ENCODE peak calls at places on chromosome 15, in six cellular contexts. Y, I, B, U, L and F are unnamed samples.

GRCh38 chr15:42716125-42716524 is 20.8 kb downstream of the CDAN1 start:
- DNase-seq in I (no peak), B (no peak), L (no peak), U (no peak), Y (no peak), F (no peak)

GRCh38 chr15:22265056-22265945 is 185.0 kb downstream of the OR4M2 start:
- DNase-seq in U (no peak), I (no peak), B (no peak), Y (no peak), L (no peak), F (no peak)

GRCh38 chr15:68441045-68441743 is 9.2 kb upstream of the ITGA11 start:
- DNase-seq in I (no peak), L (no peak), Y (no peak), B (no peak), U (no peak), F (no peak)

GRCh38 chr15:70095387-70096214 is 2.1 kb downstream of the TLE3 start:
- DNase-seq in B (peak), I (no peak), L (no peak), U (peak), Y (peak), F (peak)

GRCh38 chr15:78681306-78682012 is 40.4 kb upstream of the CHRNB4 start:
- DNase-seq in I (no peak), L (no peak), U (no peak), Y (no peak), B (no peak), F (no peak)

GRCh38 chr15:51620647-51621046 is 1.9 kb downstream of the DMXL2 start:
- DNase-seq in L (no peak), Y (no peak), I (no peak), B (no peak), U (no peak), F (no peak)

GRCh38 chr15:29934251-29934650 is 112.0 kb upstream of the TJP1 start:
- DNase-seq in L (no peak), B (no peak), I (no peak), Y (no peak), U (no peak), F (no peak)

GRCh38 chr15:81516461-81516860 is 142.4 kb upstream of the TMC3 start:
- DNase-seq in L (no peak), Y (no peak), U (no peak), I (no peak), B (no peak), F (no peak)

GRCh38 chr15:61133361-61133760 is 95.7 kb downstream of the RORA start:
- DNase-seq in L (no peak), I (no peak), B (no peak), Y (no peak), U (no peak), F (no peak)

GRCh38 chr15:82663186-82663600 is 16.0 kb upstream of the CPEB1 start:
- DNase-seq in I (no peak), U (peak), Y (peak), B (peak), L (peak), F (peak)

GRCh38 chr15:81887913-81888312 is 157.9 kb downstream of the MEX3B start:
- DNase-seq in L (no peak), Y (no peak), B (no peak), I (no peak), U (no peak), F (no peak)

GRCh38 chr15:89400121-89400996 is 65.7 kb upstream of the POLG start:
- DNase-seq in L (no peak), U (peak), Y (peak), I (no peak), B (no peak), F (no peak)

GRCh38 chr15:39959411-39959810 is 25.5 kb downstream of the EIF2AK4 start:
- DNase-seq in L (no peak), I (no peak), B (no peak), U (no peak), Y (no peak), F (no peak)

GRCh38 chr15:77654975-77655374 is 22.3 kb upstream of the LINGO1 start:
- DNase-seq in U (peak), B (peak), Y (peak), L (peak), I (no peak), F (peak)

GRCh38 chr15:40367038-40367672 is 9.1 kb downstream of the DISP2 start:
- DNase-seq in U (no peak), I (no peak), Y (no peak), B (no peak), L (no peak), F (no peak)

DNA sequence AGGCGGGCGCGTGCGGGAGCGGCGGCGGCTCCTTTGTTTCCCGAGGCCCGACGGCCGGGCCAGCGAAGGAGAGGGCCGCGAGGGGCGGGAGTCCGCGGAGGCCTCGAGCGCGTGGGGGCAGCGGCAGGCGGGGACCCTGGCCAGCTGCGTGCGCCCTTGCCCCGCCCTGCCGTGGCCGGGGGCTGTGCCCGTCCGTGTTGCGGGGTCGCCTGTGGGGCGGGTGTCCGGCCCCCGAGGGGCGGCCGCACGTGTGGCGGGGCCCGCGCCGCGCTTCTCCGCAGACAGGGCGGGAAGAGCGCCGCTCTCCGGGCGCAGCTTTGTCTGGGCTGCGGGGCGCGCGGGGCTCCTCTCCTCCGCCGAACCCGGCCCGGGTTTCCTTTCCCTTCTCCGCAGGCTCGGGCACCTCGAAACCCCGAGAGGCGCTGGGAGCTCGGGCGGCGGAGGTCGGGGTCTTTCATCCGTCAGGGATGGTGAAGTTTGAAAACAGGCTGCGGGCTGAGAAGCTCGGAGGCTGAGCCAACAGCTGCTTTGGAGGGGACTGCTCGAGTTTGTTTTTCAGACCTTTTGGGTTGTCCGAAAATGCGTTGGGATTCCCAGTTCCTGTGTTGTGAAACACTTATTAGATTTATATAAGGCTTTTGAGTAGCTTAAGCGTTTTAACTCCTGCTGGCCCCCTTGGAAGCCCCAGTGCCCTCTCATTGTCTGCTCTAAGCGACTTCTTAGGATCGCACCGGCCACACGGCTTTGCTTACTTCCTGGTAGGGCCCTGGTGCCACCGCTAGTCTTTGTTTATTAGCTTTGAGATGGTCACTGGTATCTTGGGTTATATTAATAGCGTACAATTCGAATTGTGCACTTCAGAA is 817 bp downstream of the USP3 start:
- DNase-seq in U (peak), I (no peak), L (peak), Y (peak), B (peak), F (no peak)
- TF ChIP-seq CREB1 in U (no peak), I (no peak), L (no peak), Y (no peak), B (no peak), F (no peak)

DNA sequence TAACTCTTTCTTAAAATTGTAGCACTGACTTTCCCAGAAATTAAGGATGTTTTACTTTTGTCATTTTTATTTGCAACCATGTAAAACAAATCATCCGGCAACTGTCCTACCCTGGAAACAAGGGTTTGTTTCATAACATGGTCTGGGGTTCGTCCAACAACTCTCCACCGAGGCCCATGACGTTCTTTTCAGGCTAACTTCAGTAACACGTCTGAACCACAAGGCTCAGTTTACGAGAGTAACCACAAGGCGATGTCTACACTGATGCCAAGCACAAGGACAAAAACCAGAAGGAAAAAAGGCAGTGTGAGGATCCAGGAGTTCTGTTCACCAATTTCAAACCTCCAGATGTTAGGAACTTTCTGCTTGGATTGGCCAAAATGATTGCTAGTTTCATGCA is 546.1 kb downstream of the NTRK3 start:
- DNase-seq in B (no peak), Y (no peak), L (no peak), I (no peak), U (no peak), F (no peak)
- TF ChIP-seq CREB1 in B (no peak), Y (no peak), L (no peak), I (no peak), U (no peak), F (no peak)

GRCh38 chr15:92049290-92050008 is 195.9 kb downstream of the SLCO3A1 start:
- DNase-seq in L (no peak), I (no peak), Y (no peak), B (no peak), U (peak), F (no peak)
- TF ChIP-seq CREB1 in L (no peak), I (no peak), Y (no peak), B (no peak), U (no peak), F (no peak)

DNA sequence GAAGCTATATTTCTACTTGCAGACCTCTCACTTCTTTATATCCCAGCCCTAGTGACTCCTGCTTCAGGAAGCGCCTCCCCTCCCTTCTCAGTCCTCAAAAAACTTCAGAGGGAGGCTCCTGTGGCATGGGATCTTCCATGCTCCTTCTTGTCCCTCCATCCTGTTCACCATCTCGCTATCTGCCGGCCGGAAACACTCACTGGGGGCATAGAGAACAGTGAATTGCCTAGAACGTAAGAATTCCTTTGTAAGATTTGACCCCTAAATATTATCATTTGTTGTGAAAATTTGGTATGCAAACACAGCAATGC is 218.6 kb upstream of the ATP10A start:
- DNase-seq in B (no peak), Y (no peak), I (no peak), U (peak), L (peak), F (no peak)
- TF ChIP-seq CREB1 in B (no peak), Y (no peak), I (no peak), U (no peak), L (no peak), F (no peak)

GRCh38 chr15:74799255-74799842 is 13.3 kb upstream of the LMAN1L start:
- DNase-seq in B (no peak), I (no peak), L (no peak), U (no peak), Y (no peak), F (no peak)

GRCh38 chr15:74801311-74801997 is 11.2 kb upstream of the LMAN1L start:
- DNase-seq in I (no peak), U (no peak), B (no peak), Y (no peak), L (no peak), F (no peak)

GRCh38 chr15:74800559-74801094 is 12.0 kb upstream of the LMAN1L start:
- DNase-seq in Y (no peak), L (no peak), I (no peak), B (no peak), U (no peak), F (no peak)

GRCh38 chr15:74798388-74799254 is 14.0 kb upstream of the LMAN1L start:
- DNase-seq in B (no peak), I (no peak), L (no peak), Y (no peak), U (no peak), F (no peak)

GRCh38 chr15:74799843-74800558 is 12.6 kb upstream of the LMAN1L start:
- DNase-seq in L (peak), U (peak), Y (peak), B (peak), I (peak), F (peak)
- TF ChIP-seq CREB1 in L (no peak), U (peak), Y (no peak), B (no peak), I (peak), F (peak)